ENCODE peak calls at places on chromosomes 13 and 19, in nine cellular contexts. H, Z, J, A, L, I, P, U and Q are unnamed samples.

GRCh38 chr13:101627556-101627943 is 175.1 kb downstream of the ITGBL1 start:
- DNase-seq in H (no peak), Z (no peak), J (no peak), A (no peak), L (no peak), I (no peak), P (peak), U (no peak), Q (no peak)

GRCh38 chr19:51948979-51949378 is 21.7 kb downstream of the ZNF613 start:
- DNase-seq in H (peak), Z (no peak), J (peak), A (peak), L (no peak), I (peak), P (peak), U (no peak), Q (no peak)

GRCh38 chr13:28568286-28568685 is 73.4 kb upstream of the FLT1 start:
- DNase-seq in H (peak), Z (no peak), J (peak), A (peak), L (peak), I (peak), P (no peak), U (no peak), Q (no peak)

GRCh38 chr19:8610041-8610927 is at the start of gene ADAMTS10:
- DNase-seq in H (peak), Z (no peak), J (peak), A (no peak), L (peak), I (no peak), P (peak), U (peak), Q (no peak)

GRCh38 chr19:34323433-34324204 is 41.4 kb upstream of the GPI start:
- DNase-seq in H (no peak), Z (no peak), J (no peak), A (no peak), L (no peak), I (no peak), P (no peak), U (no peak), Q (no peak)

GRCh38 chr13:60661514-60661913 is 264.5 kb downstream of the TDRD3 start:
- DNase-seq in H (no peak), Z (no peak), J (no peak), A (no peak), L (no peak), I (no peak), P (no peak), U (no peak), Q (no peak)

GRCh38 chr13:99426426-99426825 is 74.8 kb upstream of the TM9SF2 start:
- DNase-seq in H (no peak), Z (no peak), J (no peak), A (no peak), L (no peak), I (no peak), P (no peak), U (no peak), Q (no peak)

GRCh38 chr19:2049741-2050348 is 1.2 kb downstream of the MKNK2 start:
- DNase-seq in H (peak), Z (peak), J (peak), A (peak), L (peak), I (peak), P (peak), U (peak), Q (no peak)

GRCh38 chr13:111247552-111247951 is 72.9 kb upstream of the TEX29 start:
- DNase-seq in H (no peak), Z (no peak), J (no peak), A (peak), L (peak), I (no peak), P (no peak), U (no peak), Q (no peak)

GRCh38 chr19:43765109-43765876 is 10.5 kb upstream of the SMG9 start:
- DNase-seq in H (no peak), Z (peak), J (no peak), A (peak), L (peak), I (peak), P (peak), U (peak), Q (peak)

GRCh38 chr19:44943801-44944249 is 1.8 kb downstream of the APOC4 start:
- DNase-seq in H (no peak), Z (no peak), J (peak), A (peak), L (peak), I (peak), P (no peak), U (no peak), Q (no peak)

GRCh38 chr19:29805026-29805925 is 6.5 kb upstream of the CCNE1 start:
- DNase-seq in H (no peak), Z (no peak), J (no peak), A (no peak), L (no peak), I (peak), P (no peak), U (no peak), Q (no peak)

GRCh38 chr19:33132021-33132420 is at the start of gene WDR88:
- DNase-seq in H (no peak), Z (no peak), J (no peak), A (no peak), L (no peak), I (no peak), P (no peak), U (no peak), Q (no peak)

GRCh38 chr13:27194895-27195764 is 23.5 kb upstream of the USP12 start:
- DNase-seq in H (no peak), Z (no peak), J (no peak), A (no peak), L (no peak), I (no peak), P (peak), U (no peak), Q (peak)

GRCh38 chr19:23415561-23416191 is 20.4 kb upstream of the ZNF91 start:
- DNase-seq in H (peak), Z (no peak), J (peak), A (peak), L (peak), I (no peak), P (no peak), U (no peak), Q (no peak)

GRCh38 chr13:24680258-24680920 is at the start of gene ATP12A:
- DNase-seq in H (peak), Z (peak), J (no peak), A (no peak), L (peak), I (no peak), P (no peak), U (peak), Q (no peak)

GRCh38 chr13:104414771-104415170 is 1348.6 kb upstream of the SLC10A2 start:
- DNase-seq in H (no peak), Z (no peak), J (no peak), A (no peak), L (no peak), I (no peak), P (no peak), U (no peak), Q (no peak)

GRCh38 chr13:36282818-36283432 is 14.7 kb downstream of the CCDC169 start:
- DNase-seq in H (peak), Z (no peak), J (no peak), A (no peak), L (no peak), I (no peak), P (peak), U (no peak), Q (peak)

GRCh38 chr19:35061583-35062373 is 20.3 kb downstream of the HPN start:
- DNase-seq in H (no peak), Z (no peak), J (no peak), A (no peak), L (no peak), I (no peak), P (no peak), U (no peak), Q (no peak)